ENCODE peak calls at places on chromosomes 13 and 19, in seven cellular contexts. One of them, this sample, is unnamed. For H3K4me1, the result is how much of the 10 kb centered on the place peaks cover.

GRCh38 chr19:11373885-11374448 is 499 bp upstream of the SWSAP1 start:
- DNase-seq in K562: peak
- DNase-seq in hepatocyte: no peak
- DNase-seq in right lobe of liver: no peak
- DNase-seq in heart left ventricle: no peak
- DNase-seq in breast epithelium: no peak
- DNase-seq in left ventricle myocardium inferior: no peak
- DNase-seq in this sample: no peak

GRCh38 chr13:37070956-37071355 is 11.5 kb upstream of the SUPT20H start:
- DNase-seq in K562: no peak
- DNase-seq in hepatocyte: no peak
- DNase-seq in right lobe of liver: no peak
- DNase-seq in heart left ventricle: no peak
- DNase-seq in breast epithelium: no peak
- DNase-seq in left ventricle myocardium inferior: no peak
- DNase-seq in this sample: no peak

GRCh38 chr19:41626877-41627276 is at the start of gene CEACAM4:
- DNase-seq in K562: no peak
- DNase-seq in hepatocyte: no peak
- DNase-seq in right lobe of liver: no peak
- DNase-seq in heart left ventricle: no peak
- DNase-seq in breast epithelium: no peak
- DNase-seq in left ventricle myocardium inferior: peak
- DNase-seq in this sample: no peak

GRCh38 chr13:51154029-51154555 is 43.0 kb upstream of the C13orf42 start:
- DNase-seq in K562: no peak
- DNase-seq in hepatocyte: no peak
- DNase-seq in right lobe of liver: no peak
- DNase-seq in heart left ventricle: no peak
- DNase-seq in breast epithelium: no peak
- DNase-seq in left ventricle myocardium inferior: no peak
- DNase-seq in this sample: peak

GRCh38 chr13:80361883-80362327 is 21.0 kb upstream of the SPRY2 start:
- DNase-seq in K562: peak
- DNase-seq in hepatocyte: peak
- DNase-seq in right lobe of liver: no peak
- DNase-seq in heart left ventricle: no peak
- DNase-seq in breast epithelium: no peak
- DNase-seq in left ventricle myocardium inferior: no peak
- DNase-seq in this sample: peak

GRCh38 chr13:32316030-32316344 is 679 bp downstream of the BRCA2 start:
- DNase-seq in K562: no peak
- DNase-seq in hepatocyte: no peak
- DNase-seq in right lobe of liver: no peak
- DNase-seq in heart left ventricle: no peak
- DNase-seq in breast epithelium: no peak
- DNase-seq in left ventricle myocardium inferior: no peak
- DNase-seq in this sample: no peak

GRCh38 chr19:38266981-38267597 is 2.7 kb downstream of the SPINT2 start:
- DNase-seq in K562: peak
- DNase-seq in hepatocyte: peak
- DNase-seq in right lobe of liver: no peak
- DNase-seq in heart left ventricle: no peak
- DNase-seq in breast epithelium: peak
- DNase-seq in left ventricle myocardium inferior: no peak
- DNase-seq in this sample: peak

GRCh38 chr19:43739836-43740235 is 14.9 kb downstream of the SMG9 start:
- DNase-seq in K562: no peak
- DNase-seq in hepatocyte: no peak
- DNase-seq in right lobe of liver: no peak
- DNase-seq in heart left ventricle: no peak
- DNase-seq in breast epithelium: peak
- DNase-seq in left ventricle myocardium inferior: no peak
- DNase-seq in this sample: no peak

GRCh38 chr19:49635530-49636229 is 4.3 kb downstream of the RRAS start:
- DNase-seq in K562: no peak
- DNase-seq in hepatocyte: no peak
- DNase-seq in right lobe of liver: no peak
- DNase-seq in heart left ventricle: no peak
- DNase-seq in breast epithelium: no peak
- DNase-seq in left ventricle myocardium inferior: no peak
- DNase-seq in this sample: no peak
- TF ChIP-seq CTCF in K562: no peak
- TF ChIP-seq CTCF in hepatocyte: peak
- TF ChIP-seq CTCF in right lobe of liver: no peak
- TF ChIP-seq CTCF in heart left ventricle: no peak
- TF ChIP-seq CTCF in breast epithelium: no peak
- TF ChIP-seq CTCF in left ventricle myocardium inferior: no peak
- TF ChIP-seq CTCF in this sample: peak

DNA sequence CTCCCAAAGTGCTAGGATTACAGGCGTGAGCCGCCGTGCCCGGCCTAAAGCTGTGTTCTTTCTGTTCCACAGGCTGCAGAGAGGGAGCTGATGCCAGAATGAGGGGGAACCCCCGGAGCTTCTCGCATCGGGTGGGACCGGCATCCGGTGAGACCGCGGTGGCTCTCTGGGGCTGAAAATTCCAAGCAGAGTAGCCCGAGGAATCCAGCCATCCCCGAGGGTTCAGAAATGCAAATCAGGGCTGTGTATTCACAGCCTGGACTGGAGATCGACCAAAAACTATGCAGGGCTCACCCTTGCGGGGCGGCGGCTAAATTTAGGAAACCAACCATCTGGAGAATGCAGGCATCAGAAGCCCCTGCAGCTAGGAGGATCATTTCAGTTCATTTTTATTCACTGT is 99.2 kb downstream of the GNG7 start:
- DNase-seq in K562: no peak
- DNase-seq in hepatocyte: no peak
- DNase-seq in right lobe of liver: no peak
- DNase-seq in heart left ventricle: peak
- DNase-seq in breast epithelium: no peak
- DNase-seq in left ventricle myocardium inferior: peak
- DNase-seq in this sample: peak
- H3K4me3 ChIP-seq in K562: no peak
- H3K4me3 ChIP-seq in hepatocyte: no peak
- H3K4me3 ChIP-seq in right lobe of liver: no peak
- H3K4me3 ChIP-seq in heart left ventricle: peak
- H3K4me3 ChIP-seq in breast epithelium: peak
- H3K4me3 ChIP-seq in left ventricle myocardium inferior: peak
- H3K4me3 ChIP-seq in this sample: no peak

GRCh38 chr19:19385900-19386339 is 19.6 kb upstream of the GATAD2A start:
- DNase-seq in K562: no peak
- DNase-seq in hepatocyte: no peak
- DNase-seq in right lobe of liver: no peak
- DNase-seq in heart left ventricle: no peak
- DNase-seq in breast epithelium: no peak
- DNase-seq in left ventricle myocardium inferior: no peak
- DNase-seq in this sample: peak
- H3K4me1 ChIP-seq in K562: under half
- H3K4me1 ChIP-seq in hepatocyte: under half
- H3K4me1 ChIP-seq in right lobe of liver: under half
- H3K4me1 ChIP-seq in heart left ventricle: under half
- H3K4me1 ChIP-seq in breast epithelium: under half
- H3K4me1 ChIP-seq in left ventricle myocardium inferior: half or more
- H3K4me1 ChIP-seq in this sample: under half

GRCh38 chr19:49213791-49214190 is 56.2 kb downstream of the TRPM4 start:
- DNase-seq in K562: peak
- DNase-seq in hepatocyte: no peak
- DNase-seq in right lobe of liver: no peak
- DNase-seq in heart left ventricle: no peak
- DNase-seq in breast epithelium: no peak
- DNase-seq in left ventricle myocardium inferior: no peak
- DNase-seq in this sample: no peak
- TF ChIP-seq CTCF in K562: peak
- TF ChIP-seq CTCF in hepatocyte: no peak
- TF ChIP-seq CTCF in right lobe of liver: no peak
- TF ChIP-seq CTCF in heart left ventricle: no peak
- TF ChIP-seq CTCF in breast epithelium: no peak
- TF ChIP-seq CTCF in left ventricle myocardium inferior: no peak
- TF ChIP-seq CTCF in this sample: no peak